ENCODE peak calls at places on chromosome 17, in four cellular contexts. J, P, B and M are unnamed samples.

GRCh38 chr17:42878123-42878880 is 22.3 kb upstream of the G6PC1 start:
- DNase-seq in J (no peak), P (no peak), B (no peak), M (no peak)

GRCh38 chr17:70775667-70776066 is 606.3 kb downstream of the KCNJ2 start:
- DNase-seq in J (no peak), P (no peak), B (no peak), M (no peak)

GRCh38 chr17:69609495-69610315 is 195.2 kb downstream of the MAP2K6 start:
- DNase-seq in J (no peak), P (no peak), B (no peak), M (no peak)

GRCh38 chr17:39139137-39139516 is 12.3 kb downstream of the PLXDC1 start:
- DNase-seq in J (no peak), P (no peak), B (no peak), M (no peak)

GRCh38 chr17:19867094-19867653 is 562 bp downstream of the ULK2 start:
- DNase-seq in J (peak), P (peak), B (peak), M (peak)

GRCh38 chr17:70313031-70313430 is 143.7 kb downstream of the KCNJ2 start:
- DNase-seq in J (no peak), P (no peak), B (no peak), M (no peak)

GRCh38 chr17:79065105-79065670 is 9.4 kb upstream of the ENGASE start:
- DNase-seq in J (no peak), P (no peak), B (no peak), M (no peak)

GRCh38 chr17:1852327-1852726 is 22.5 kb downstream of the RPA1 start:
- DNase-seq in J (no peak), P (no peak), B (no peak), M (no peak)

GRCh38 chr17:82882715-82883446 is 43.1 kb upstream of the ZNF750 start:
- DNase-seq in J (peak), P (no peak), B (peak), M (no peak)

GRCh38 chr17:44417553-44417952 is 28.1 kb upstream of the ITGA2B start:
- DNase-seq in J (no peak), P (no peak), B (no peak), M (peak)

GRCh38 chr17:66540131-66540781 is 237.8 kb downstream of the PRKCA start:
- DNase-seq in J (no peak), P (no peak), B (no peak), M (no peak)

GRCh38 chr17:27494192-27495091 is 38.2 kb downstream of the KSR1 start:
- DNase-seq in J (peak), P (peak), B (no peak), M (no peak)

GRCh38 chr17:82103588-82104451 is 5.8 kb upstream of the FASN start:
- DNase-seq in J (no peak), P (peak), B (no peak), M (no peak)

GRCh38 chr17:10021239-10021638 is 116.2 kb upstream of the RCVRN start:
- DNase-seq in J (no peak), P (no peak), B (no peak), M (no peak)

GRCh38 chr17:47205419-47205963 is 3.7 kb upstream of the MYL4 start:
- DNase-seq in J (no peak), P (peak), B (peak), M (peak)

GRCh38 chr17:67833946-67834631 is 8.8 kb downstream of the BPTF start:
- DNase-seq in J (no peak), P (no peak), B (no peak), M (no peak)

GRCh38 chr17:47423406-47424295 is 99.9 kb downstream of the EFCAB13 start:
- DNase-seq in J (no peak), P (no peak), B (no peak), M (peak)

GRCh38 chr17:74605361-74605760 is 13.3 kb upstream of the CD300LD start:
- DNase-seq in J (peak), P (no peak), B (no peak), M (no peak)

GRCh38 chr17:62070900-62071299 is 5.8 kb upstream of the MED13 start:
- DNase-seq in J (no peak), P (no peak), B (no peak), M (no peak)

GRCh38 chr17:57953703-57954420 is 1.4 kb downstream of the CUEDC1 start:
- DNase-seq in J (no peak), P (peak), B (no peak), M (no peak)

GRCh38 chr17:57956311-57957119 is 1.3 kb upstream of the CUEDC1 start:
- DNase-seq in J (no peak), P (peak), B (peak), M (peak)

GRCh38 chr17:57957120-57957850 is 2.1 kb upstream of the CUEDC1 start:
- DNase-seq in J (peak), P (no peak), B (no peak), M (no peak)

GRCh38 chr17:57954421-57955182 is 610 bp downstream of the CUEDC1 start:
- DNase-seq in J (peak), P (peak), B (no peak), M (no peak)

GRCh38 chr17:57955183-57955952 is at the start of gene CUEDC1:
- DNase-seq in J (peak), P (peak), B (peak), M (peak)
- TF ChIP-seq CTCF in J (no peak), P (peak), B (no peak), M (peak)

GRCh38 chr17:8481703-8482102 is 46.0 kb downstream of the NDEL1 start:
- DNase-seq in J (peak), P (no peak), B (no peak), M (no peak)

GRCh38 chr17:8485491-8485890 is 49.8 kb downstream of the NDEL1 start:
- DNase-seq in J (no peak), P (no peak), B (no peak), M (no peak)

GRCh38 chr17:8482546-8482945 is 46.9 kb downstream of the NDEL1 start:
- DNase-seq in J (no peak), P (no peak), B (no peak), M (no peak)

GRCh38 chr17:8487130-8487645 is 51.5 kb downstream of the NDEL1 start:
- DNase-seq in J (no peak), P (no peak), B (no peak), M (no peak)

DNA sequence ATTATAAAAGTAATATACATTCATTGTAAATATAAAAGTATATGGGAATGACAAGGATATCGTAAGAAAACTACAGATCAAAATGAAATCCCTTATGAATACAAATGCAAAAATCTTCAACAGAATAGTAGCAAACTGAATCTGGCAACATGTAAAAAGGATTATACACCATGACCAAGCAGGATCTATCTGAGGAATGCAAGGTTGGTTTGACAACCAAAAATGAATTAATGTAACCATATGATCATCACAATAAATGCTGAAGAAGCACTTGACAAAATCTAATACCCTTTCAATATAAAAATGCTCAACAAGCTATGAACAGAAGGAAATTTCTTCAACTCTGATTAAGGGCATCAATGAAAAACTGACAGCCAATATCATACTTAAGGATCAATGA is 48.8 kb downstream of the NDEL1 start:
- DNase-seq in J (no peak), P (no peak), B (no peak), M (no peak)
- TF ChIP-seq CTCF in J (no peak), P (no peak), B (no peak), M (no peak)

GRCh38 chr17:60519795-60520194 is 6.2 kb downstream of the APPBP2 start:
- DNase-seq in J (no peak), P (no peak), B (no peak), M (no peak)
- TF ChIP-seq CTCF in J (no peak), P (no peak), B (no peak), M (no peak)

GRCh38 chr17:71791311-71791710 is 329.5 kb upstream of the SOX9 start:
- DNase-seq in J (no peak), P (no peak), B (no peak), M (no peak)
- TF ChIP-seq CTCF in J (no peak), P (no peak), B (no peak), M (no peak)